ENCODE peak calls at places on chromosomes 12 and 14, in six cellular contexts. One of them, this sample, is unnamed.

GRCh38 chr12:121444842-121445202 is 44.9 kb downstream of the RNF34 start:
- DNase-seq in left ventricle myocardium inferior: no peak
- DNase-seq in GM10248: no peak
- DNase-seq in MV-4-11: no peak
- DNase-seq in fibroblast of villous mesenchyme: no peak
- DNase-seq in T47D: no peak
- DNase-seq in this sample: no peak

GRCh38 chr12:65615091-65615490 is 209.2 kb upstream of the HMGA2 start:
- DNase-seq in T47D: no peak
- DNase-seq in left ventricle myocardium inferior: no peak
- DNase-seq in GM10248: no peak
- DNase-seq in MV-4-11: peak; percentile 8
- DNase-seq in fibroblast of villous mesenchyme: peak; percentile 91
- DNase-seq in this sample: no peak

GRCh38 chr12:68508536-68509050 is 102.1 kb upstream of the RAP1B start:
- DNase-seq in GM10248: no peak
- DNase-seq in T47D: no peak
- DNase-seq in left ventricle myocardium inferior: no peak
- DNase-seq in MV-4-11: no peak
- DNase-seq in fibroblast of villous mesenchyme: no peak
- DNase-seq in this sample: no peak

GRCh38 chr14:92362781-92363235 is 39.8 kb downstream of the SLC24A4 start:
- DNase-seq in left ventricle myocardium inferior: no peak
- DNase-seq in fibroblast of villous mesenchyme: peak; percentile 7
- DNase-seq in MV-4-11: no peak
- DNase-seq in T47D: no peak
- DNase-seq in GM10248: no peak
- DNase-seq in this sample: no peak

GRCh38 chr12:43805149-43805856 is 814 bp downstream of the TWF1 start:
- DNase-seq in GM10248: peak; percentile 19
- DNase-seq in left ventricle myocardium inferior: no peak
- DNase-seq in MV-4-11: no peak
- DNase-seq in fibroblast of villous mesenchyme: peak; percentile 13
- DNase-seq in T47D: peak; percentile 29
- DNase-seq in this sample: no peak

GRCh38 chr14:101113835-101114725 is 210.6 kb upstream of the RTL1 start:
- DNase-seq in left ventricle myocardium inferior: no peak
- DNase-seq in T47D: no peak
- DNase-seq in GM10248: no peak
- DNase-seq in MV-4-11: no peak
- DNase-seq in fibroblast of villous mesenchyme: no peak
- DNase-seq in this sample: no peak

GRCh38 chr14:76828339-76829015 is 2.3 kb downstream of the LRRC74A start:
- DNase-seq in left ventricle myocardium inferior: no peak
- DNase-seq in fibroblast of villous mesenchyme: no peak
- DNase-seq in GM10248: no peak
- DNase-seq in T47D: no peak
- DNase-seq in MV-4-11: peak; percentile 41
- DNase-seq in this sample: no peak

GRCh38 chr12:109994262-109995175 is 1.6 kb downstream of the GIT2 start:
- DNase-seq in GM10248: no peak
- DNase-seq in T47D: no peak
- DNase-seq in left ventricle myocardium inferior: no peak
- DNase-seq in MV-4-11: peak; percentile 68
- DNase-seq in fibroblast of villous mesenchyme: no peak
- DNase-seq in this sample: peak; percentile 55

GRCh38 chr14:79740043-79740442 is 471.3 kb downstream of the DIO2 start:
- DNase-seq in fibroblast of villous mesenchyme: no peak
- DNase-seq in GM10248: no peak
- DNase-seq in left ventricle myocardium inferior: no peak
- DNase-seq in MV-4-11: no peak
- DNase-seq in T47D: no peak
- DNase-seq in this sample: no peak